ENCODE peak calls at places on chromosomes 3 and 15, in four cellular contexts. One of them, this sample, is unnamed. For H3K27me3, the result is how much of the 10 kb centered on the place peaks cover.

GRCh38 chr15:76626611-76627010 is 278.5 kb downstream of the SCAPER start:
- DNase-seq in breast epithelium: no peak
- DNase-seq in right atrium auricular region: no peak
- DNase-seq in pancreas: no peak
- DNase-seq in this sample: no peak

GRCh38 chr15:29451201-29451781 is 181.7 kb upstream of the NSMCE3 start:
- DNase-seq in right atrium auricular region: no peak
- DNase-seq in breast epithelium: no peak
- DNase-seq in pancreas: no peak
- DNase-seq in this sample: no peak

GRCh38 chr3:4754180-4755086 is 224.8 kb upstream of the BHLHE40 start:
- DNase-seq in breast epithelium: no peak
- DNase-seq in pancreas: no peak
- DNase-seq in right atrium auricular region: no peak
- DNase-seq in this sample: no peak

GRCh38 chr15:78263351-78263781 is 996 bp upstream of the DNAJA4 start:
- DNase-seq in right atrium auricular region: no peak
- DNase-seq in breast epithelium: no peak
- DNase-seq in pancreas: no peak
- DNase-seq in this sample: no peak

GRCh38 chr15:82952156-82953081 is at the start of gene HOMER2:
- DNase-seq in breast epithelium: peak
- DNase-seq in right atrium auricular region: no peak
- DNase-seq in pancreas: peak
- DNase-seq in this sample: no peak

GRCh38 chr15:36358094-36358961 is 221.1 kb upstream of the CDIN1 start:
- DNase-seq in pancreas: no peak
- DNase-seq in breast epithelium: no peak
- DNase-seq in right atrium auricular region: no peak
- DNase-seq in this sample: no peak

GRCh38 chr3:119588112-119588511 is 8.8 kb downstream of the ADPRH start:
- DNase-seq in pancreas: no peak
- DNase-seq in right atrium auricular region: peak
- DNase-seq in breast epithelium: no peak
- DNase-seq in this sample: peak

GRCh38 chr15:89926158-89926557 is 13.4 kb upstream of the ARPIN start:
- DNase-seq in right atrium auricular region: no peak
- DNase-seq in pancreas: no peak
- DNase-seq in breast epithelium: no peak
- DNase-seq in this sample: no peak

GRCh38 chr3:66101901-66102300 is 63.2 kb upstream of the MAGI1 start:
- DNase-seq in breast epithelium: no peak
- DNase-seq in right atrium auricular region: no peak
- DNase-seq in pancreas: no peak
- DNase-seq in this sample: no peak

GRCh38 chr3:53109822-53110771 is 20.1 kb downstream of the RFT1 start:
- DNase-seq in breast epithelium: no peak
- DNase-seq in pancreas: no peak
- DNase-seq in right atrium auricular region: peak
- DNase-seq in this sample: no peak

GRCh38 chr15:87942316-87942715 is 314.2 kb downstream of the NTRK3 start:
- DNase-seq in right atrium auricular region: no peak
- DNase-seq in pancreas: no peak
- DNase-seq in breast epithelium: no peak
- DNase-seq in this sample: no peak

GRCh38 chr15:29410342-29410741 is 140.7 kb upstream of the NSMCE3 start:
- DNase-seq in breast epithelium: no peak
- DNase-seq in right atrium auricular region: no peak
- DNase-seq in pancreas: no peak
- DNase-seq in this sample: no peak

GRCh38 chr3:156633335-156633734 is 41.1 kb upstream of the TIPARP start:
- DNase-seq in right atrium auricular region: peak
- DNase-seq in breast epithelium: no peak
- DNase-seq in pancreas: peak
- DNase-seq in this sample: peak

GRCh38 chr15:72141171-72142084 is 23.2 kb downstream of the SENP8 start:
- DNase-seq in breast epithelium: no peak
- DNase-seq in right atrium auricular region: no peak
- DNase-seq in pancreas: no peak
- DNase-seq in this sample: no peak

GRCh38 chr15:85976986-85977385 is 102.7 kb upstream of the AGBL1 start:
- DNase-seq in right atrium auricular region: no peak
- DNase-seq in pancreas: no peak
- DNase-seq in breast epithelium: no peak
- DNase-seq in this sample: no peak

GRCh38 chr3:149398296-149398695 is 20.8 kb upstream of the TM4SF1 start:
- DNase-seq in breast epithelium: no peak
- DNase-seq in right atrium auricular region: no peak
- DNase-seq in pancreas: no peak
- DNase-seq in this sample: no peak

GRCh38 chr3:146334151-146334550 is 83.2 kb upstream of the PLSCR4 start:
- DNase-seq in pancreas: no peak
- DNase-seq in right atrium auricular region: no peak
- DNase-seq in breast epithelium: no peak
- DNase-seq in this sample: no peak

GRCh38 chr3:141686477-141687280 is 51.4 kb upstream of the RNF7 start:
- DNase-seq in right atrium auricular region: peak
- DNase-seq in pancreas: no peak
- DNase-seq in breast epithelium: no peak
- DNase-seq in this sample: peak

GRCh38 chr15:90013503-90013937 is 12.4 kb downstream of the ZNF710 start:
- DNase-seq in right atrium auricular region: no peak
- DNase-seq in breast epithelium: no peak
- DNase-seq in pancreas: no peak
- DNase-seq in this sample: no peak

GRCh38 chr3:111845996-111846395 is 13.1 kb upstream of the PHLDB2 start:
- DNase-seq in breast epithelium: no peak
- DNase-seq in right atrium auricular region: no peak
- DNase-seq in pancreas: no peak
- DNase-seq in this sample: no peak

GRCh38 chr15:67076147-67076843 is 10.9 kb downstream of the SMAD3 start:
- DNase-seq in right atrium auricular region: no peak
- DNase-seq in breast epithelium: no peak
- DNase-seq in pancreas: no peak
- DNase-seq in this sample: peak

GRCh38 chr15:87604857-87605446 is 651.6 kb downstream of the NTRK3 start:
- DNase-seq in breast epithelium: no peak
- DNase-seq in right atrium auricular region: no peak
- DNase-seq in pancreas: no peak
- DNase-seq in this sample: no peak

GRCh38 chr3:125340121-125340520 is 35.0 kb downstream of the ZNF148 start:
- DNase-seq in right atrium auricular region: no peak
- DNase-seq in breast epithelium: no peak
- DNase-seq in pancreas: no peak
- DNase-seq in this sample: no peak
- H3K27me3 ChIP-seq in right atrium auricular region: under half
- H3K27me3 ChIP-seq in breast epithelium: under half
- H3K27me3 ChIP-seq in pancreas: under half
- H3K27me3 ChIP-seq in this sample: under half

GRCh38 chr15:84910928-84911623 is 26.6 kb downstream of the SLC28A1 start:
- DNase-seq in breast epithelium: peak
- DNase-seq in pancreas: no peak
- DNase-seq in right atrium auricular region: no peak
- DNase-seq in this sample: no peak

GRCh38 chr15:84907731-84908130 is 23.3 kb downstream of the SLC28A1 start:
- DNase-seq in pancreas: no peak
- DNase-seq in right atrium auricular region: no peak
- DNase-seq in breast epithelium: no peak
- DNase-seq in this sample: no peak

GRCh38 chr15:84908564-84908963 is 24.1 kb downstream of the SLC28A1 start:
- DNase-seq in breast epithelium: no peak
- DNase-seq in pancreas: peak
- DNase-seq in right atrium auricular region: no peak
- DNase-seq in this sample: no peak

GRCh38 chr15:84909782-84910181 is 25.3 kb downstream of the SLC28A1 start:
- DNase-seq in right atrium auricular region: no peak
- DNase-seq in pancreas: no peak
- DNase-seq in breast epithelium: no peak
- DNase-seq in this sample: no peak

DNA sequence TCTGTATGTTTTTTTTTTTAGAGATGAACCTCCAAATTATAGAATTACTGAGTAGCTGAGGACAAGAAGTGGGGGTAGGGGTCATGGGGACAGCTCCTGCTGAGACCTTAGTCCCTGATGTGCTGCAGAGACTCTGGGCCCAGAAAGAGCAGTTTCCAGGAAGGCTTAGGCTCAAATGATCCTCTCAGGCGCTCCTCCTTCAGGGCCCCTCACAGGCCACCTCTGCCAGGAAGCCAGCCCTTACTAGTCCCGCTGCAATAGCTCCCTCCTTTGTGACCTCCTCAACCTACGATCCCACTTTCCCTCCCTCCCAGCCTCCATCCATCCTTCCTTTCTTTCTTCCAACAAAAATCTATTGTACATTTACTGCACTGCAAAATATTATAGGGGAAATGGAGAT is 24.6 kb downstream of the SLC28A1 start:
- DNase-seq in breast epithelium: no peak
- DNase-seq in pancreas: no peak
- DNase-seq in right atrium auricular region: no peak
- DNase-seq in this sample: no peak
- H3K27ac ChIP-seq in breast epithelium: peak
- H3K27ac ChIP-seq in pancreas: no peak
- H3K27ac ChIP-seq in right atrium auricular region: no peak
- H3K27ac ChIP-seq in this sample: peak

DNA sequence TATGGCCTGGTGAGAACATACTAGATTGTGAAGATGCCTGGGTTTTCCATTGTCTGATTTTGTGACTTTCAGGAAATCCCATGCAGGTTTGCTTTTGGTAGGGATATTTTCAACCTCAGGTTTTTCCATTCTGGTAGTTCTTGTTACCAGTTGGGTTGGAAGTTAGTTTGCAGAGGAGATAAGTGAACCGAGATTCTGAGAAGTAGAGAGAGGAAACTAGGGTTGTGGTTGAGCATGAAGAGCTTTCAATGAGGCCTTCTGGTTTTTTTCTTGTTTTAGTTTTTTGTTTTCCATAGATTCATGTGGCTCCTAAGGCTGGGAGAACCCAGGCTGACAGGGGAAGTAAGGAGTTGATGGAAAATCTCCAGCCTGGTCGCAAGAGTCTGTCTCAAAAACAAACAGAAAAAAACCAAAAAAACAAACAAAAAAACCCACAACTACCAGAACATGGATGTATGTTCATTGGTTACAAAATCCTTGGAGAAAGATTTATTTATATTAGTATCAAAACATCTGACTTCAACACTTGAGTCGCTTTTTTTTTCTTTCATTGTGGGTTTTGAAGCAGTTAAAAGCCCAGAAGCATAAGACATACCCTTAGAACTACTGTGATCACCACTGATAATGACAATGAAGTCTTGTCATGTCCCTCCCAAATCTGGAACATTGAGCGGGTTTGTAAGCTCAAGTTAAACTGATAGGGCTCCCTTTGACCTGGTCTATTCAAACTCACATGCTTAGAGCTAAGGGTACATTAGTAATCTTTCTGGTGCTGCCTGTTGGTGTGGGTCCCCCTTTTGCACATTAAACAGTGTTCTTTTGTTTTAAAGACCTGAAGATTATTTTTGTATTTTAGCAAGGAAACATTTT is 3.2 kb downstream of the GPR171 start:
- DNase-seq in right atrium auricular region: no peak
- DNase-seq in breast epithelium: no peak
- DNase-seq in pancreas: no peak
- DNase-seq in this sample: no peak
- H3K27me3 ChIP-seq in right atrium auricular region: under half
- H3K27me3 ChIP-seq in breast epithelium: under half
- H3K27me3 ChIP-seq in pancreas: under half
- H3K27me3 ChIP-seq in this sample: under half

DNA sequence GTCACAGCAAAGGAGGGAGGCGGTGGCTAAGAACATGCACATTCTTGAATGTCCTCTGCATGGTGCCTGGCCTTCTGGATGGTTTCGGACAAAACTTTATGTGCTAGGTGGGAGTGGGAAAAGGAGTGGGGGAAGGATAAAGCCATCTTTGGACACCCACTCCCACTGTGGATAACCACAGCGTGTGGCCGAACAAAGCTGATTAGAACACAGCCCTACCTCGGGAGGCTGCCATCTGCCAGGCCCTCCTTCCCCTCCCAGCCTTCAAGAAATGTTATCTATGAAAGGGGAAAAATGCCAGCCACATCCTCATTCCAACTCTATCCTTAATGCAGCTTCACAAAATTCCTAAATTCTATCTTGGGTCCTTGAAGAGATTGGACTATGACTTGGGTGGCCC is 18.8 kb downstream of the AMOTL2 start:
- DNase-seq in breast epithelium: no peak
- DNase-seq in pancreas: no peak
- DNase-seq in right atrium auricular region: no peak
- DNase-seq in this sample: no peak
- H3K27ac ChIP-seq in breast epithelium: peak
- H3K27ac ChIP-seq in pancreas: no peak
- H3K27ac ChIP-seq in right atrium auricular region: peak
- H3K27ac ChIP-seq in this sample: peak

GRCh38 chr15:96406701-96407100 is 76.2 kb downstream of the NR2F2 start:
- DNase-seq in breast epithelium: no peak
- DNase-seq in pancreas: no peak
- DNase-seq in right atrium auricular region: no peak
- DNase-seq in this sample: no peak

GRCh38 chr15:96404560-96404959 is 74.1 kb downstream of the NR2F2 start:
- DNase-seq in breast epithelium: no peak
- DNase-seq in right atrium auricular region: no peak
- DNase-seq in pancreas: no peak
- DNase-seq in this sample: no peak

GRCh38 chr15:96409231-96410138 is 79.0 kb downstream of the NR2F2 start:
- DNase-seq in right atrium auricular region: no peak
- DNase-seq in breast epithelium: no peak
- DNase-seq in pancreas: peak
- DNase-seq in this sample: no peak

GRCh38 chr15:96408591-96409183 is 78.2 kb downstream of the NR2F2 start:
- DNase-seq in pancreas: peak
- DNase-seq in breast epithelium: no peak
- DNase-seq in right atrium auricular region: no peak
- DNase-seq in this sample: no peak

DNA sequence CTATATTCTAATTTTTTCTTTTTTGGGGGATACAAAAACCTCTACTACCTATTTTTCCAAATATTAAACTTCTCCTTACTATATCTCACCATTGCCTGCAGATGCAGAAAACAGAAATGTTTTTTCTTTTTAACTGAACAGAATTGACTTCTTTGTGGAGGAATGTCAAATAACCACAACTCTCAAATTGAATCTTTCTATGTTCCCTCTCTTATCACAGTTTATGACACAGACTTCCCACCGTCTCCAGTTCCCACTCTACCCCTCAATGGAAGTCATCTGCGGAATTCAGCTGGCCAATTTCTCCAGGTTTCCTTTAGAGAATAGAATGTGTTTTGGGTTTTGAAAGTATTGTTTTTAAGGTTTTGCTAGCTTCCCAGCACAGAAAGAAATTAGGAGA is 77.0 kb downstream of the NR2F2 start:
- DNase-seq in pancreas: no peak
- DNase-seq in breast epithelium: no peak
- DNase-seq in right atrium auricular region: no peak
- DNase-seq in this sample: no peak
- H3K27me3 ChIP-seq in pancreas: under half
- H3K27me3 ChIP-seq in breast epithelium: under half
- H3K27me3 ChIP-seq in right atrium auricular region: under half
- H3K27me3 ChIP-seq in this sample: under half